ENCODE peak calls at places on chromosomes 3 and 15, in six cellular contexts. O is RCC 7860; L is activated T-helper 1 cell treated with anti-CD3 and anti-CD28 coated beads, Interleukin-2, amount 50 U/mL, for 16 hours; T is stimulated activated naive CD8-positive, alpha-beta T cell treated with anti-CD3 and anti-CD28 coated beads, Interleukin-15, amount 100 ng/mL, for 72 hours; D is HT-29; B is OCI-LY7. F is an unnamed sample.

GRCh38 chr15:87755226-87755625 is 501.3 kb downstream of the NTRK3 start:
- DNase-seq in T (no peak), L (no peak), O (peak; percentile 33), D (no peak), B (no peak), F (peak; percentile 39)

GRCh38 chr3:143352031-143352623 is 232.6 kb downstream of the CHST2 start:
- DNase-seq in L (no peak), D (no peak), B (no peak), T (no peak), O (no peak), F (no peak)

GRCh38 chr3:169710619-169711018 is 47.1 kb upstream of the MECOM start:
- DNase-seq in O (no peak), D (no peak), T (no peak), L (no peak), B (no peak), F (no peak)

GRCh38 chr3:161291191-161291901 is 70.2 kb downstream of the NMD3 start:
- DNase-seq in D (peak; percentile 68), T (no peak), B (no peak), O (no peak), L (no peak), F (no peak)

GRCh38 chr3:46883252-46884185 is 6.0 kb downstream of the PTH1R start:
- DNase-seq in T (no peak), B (no peak), L (no peak), O (no peak), D (no peak), F (peak; percentile 76)

GRCh38 chr3:18047052-18047451 is 304.6 kb upstream of the TBC1D5 start:
- DNase-seq in D (no peak), O (no peak), L (no peak), B (no peak), T (no peak), F (peak; percentile 79)

GRCh38 chr15:80317389-80318169 is 65.6 kb upstream of the CTXND1 start:
- DNase-seq in B (no peak), D (no peak), T (no peak), O (peak; percentile 66), L (no peak), F (peak; percentile 100)

GRCh38 chr3:133136114-133137041 is 98.2 kb downstream of the TMEM108 start:
- DNase-seq in B (no peak), D (no peak), O (no peak), T (no peak), L (no peak), F (peak; percentile 10)

GRCh38 chr15:39232512-39232911 is 348.4 kb upstream of the THBS1 start:
- DNase-seq in O (peak; percentile 91), B (no peak), L (no peak), D (no peak), T (no peak), F (peak; percentile 93)